ENCODE peak calls at places on chromosomes 4 and X, in eight cellular contexts. O, G, Y, Q, A, H, M and C are unnamed samples.

GRCh38 chr4:171954650-171955049 is 141.4 kb downstream of the GALNTL6 start:
- DNase-seq in O (no peak), M (no peak), A (no peak), G (no peak), Y (no peak), Q (no peak), H (no peak), C (no peak)

GRCh38 chr4:11543710-11544109 is 115.0 kb upstream of the HS3ST1 start:
- DNase-seq in Y (peak), M (no peak), A (no peak), G (no peak), Q (no peak), H (peak), O (peak), C (no peak)

GRCh38 chr4:140013088-140013487 is 140.9 kb downstream of the MAML3 start:
- DNase-seq in Y (no peak), H (no peak), G (no peak), O (no peak), A (no peak), M (no peak), Q (no peak), C (no peak)

GRCh38 chr4:183262776-183263100 is 57.3 kb downstream of the CLDN22 start:
- DNase-seq in A (no peak), Q (no peak), G (no peak), Y (no peak), O (no peak), H (no peak), M (no peak), C (no peak)

GRCh38 chr4:176735300-176735699 is 57.4 kb downstream of the VEGFC start:
- DNase-seq in Y (peak), Q (no peak), O (no peak), A (no peak), G (no peak), H (peak), M (no peak), C (no peak)

GRCh38 chr4:79576480-79576803 is 168.4 kb upstream of the GK2 start:
- DNase-seq in M (no peak), O (peak), G (no peak), Q (no peak), H (peak), Y (peak), A (no peak), C (no peak)

GRCh38 chr4:142663828-142664227 is 182.3 kb downstream of the INPP4B start:
- DNase-seq in A (no peak), O (no peak), Q (no peak), M (no peak), H (no peak), G (no peak), Y (no peak), C (no peak)

GRCh38 chr4:121252224-121252806 is 88.2 kb upstream of the TNIP3 start:
- DNase-seq in H (peak), Y (peak), M (peak), G (peak), Q (peak), O (peak), A (no peak), C (peak)

GRCh38 chr4:40731792-40732245 is 17.9 kb upstream of the NSUN7 start:
- DNase-seq in Q (peak), Y (no peak), G (peak), M (peak), O (peak), H (no peak), A (no peak), C (no peak)

GRCh38 chr4:128630881-128631280 is 178.6 kb upstream of the JADE1 start:
- DNase-seq in O (no peak), M (no peak), A (no peak), G (no peak), H (peak), Q (no peak), Y (no peak), C (no peak)

GRCh38 chrX:8520791-8521190 is 56.2 kb downstream of the VCX3B start:
- DNase-seq in Q (no peak), Y (peak), H (peak), A (no peak), O (no peak), M (no peak), G (no peak), C (no peak)

DNA sequence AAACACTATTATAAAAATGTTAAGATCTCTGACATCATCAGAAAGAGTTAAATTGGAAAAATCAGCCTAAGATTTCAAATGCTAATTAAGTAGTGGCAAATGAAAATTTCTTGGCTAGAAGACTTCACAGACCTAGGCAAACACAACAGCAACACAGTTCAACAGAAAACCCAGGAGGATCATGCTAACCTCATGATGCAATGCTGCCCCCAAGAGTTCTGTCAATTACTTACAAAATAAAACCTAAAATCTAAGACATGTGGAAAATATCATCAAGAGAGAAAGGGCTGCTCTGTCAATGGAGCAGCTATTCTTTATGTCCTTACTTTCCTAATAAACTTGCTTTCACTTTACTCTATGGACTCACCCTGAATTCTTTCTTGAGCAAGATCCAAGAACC is 21.0 kb downstream of the S100G start:
- DNase-seq in O (peak), H (peak), M (no peak), Q (no peak), G (no peak), Y (peak), A (no peak), C (no peak)
- TF ChIP-seq CTCF in O (no peak), H (peak), M (peak), Q (no peak), G (peak), Y (peak), A (peak), C (no peak)

GRCh38 chrX:39162322-39162721 is 361.1 kb downstream of the MID1IP1 start:
- DNase-seq in Q (peak), O (no peak), H (no peak), Y (no peak), A (no peak), M (no peak), G (peak), C (no peak)
- TF ChIP-seq CTCF in Q (peak), O (no peak), H (no peak), Y (no peak), A (peak), M (peak), G (peak), C (no peak)

GRCh38 chrX:111568817-111569216 is 57.4 kb downstream of the SERTM2 start:
- DNase-seq in Y (no peak), O (no peak), A (no peak), H (no peak), M (no peak), G (no peak), Q (no peak), C (no peak)

DNA sequence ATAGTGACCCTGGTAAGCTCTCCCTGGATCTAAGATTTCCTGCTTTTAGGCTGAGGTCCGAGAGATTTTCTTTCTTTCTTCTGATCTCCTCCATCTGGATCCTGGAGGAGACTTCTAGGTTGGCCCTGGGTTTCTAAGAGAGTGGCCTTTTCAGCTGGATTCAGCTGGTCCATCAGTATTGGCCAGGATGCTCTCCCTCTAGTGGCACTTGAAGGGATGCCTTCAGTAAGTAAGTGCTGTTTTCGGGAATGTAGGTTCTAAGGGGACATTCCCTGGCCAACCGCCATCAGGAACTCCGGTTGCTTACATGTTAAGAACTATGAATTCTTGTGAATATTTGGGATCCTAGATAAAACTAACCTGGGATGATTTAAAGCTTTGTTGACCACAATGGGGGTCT is 56.9 kb downstream of the SERTM2 start:
- DNase-seq in G (no peak), Y (peak), M (no peak), Q (no peak), O (no peak), A (no peak), H (peak), C (no peak)
- TF ChIP-seq CTCF in G (no peak), Y (peak), M (peak), Q (no peak), O (no peak), A (peak), H (peak), C (peak)

GRCh38 chr4:54560513-54560912 is 97.2 kb upstream of the KIT start:
- DNase-seq in H (no peak), G (no peak), A (no peak), Q (no peak), M (no peak), O (no peak), Y (no peak), C (no peak)

GRCh38 chr4:54566608-54567007 is 91.1 kb upstream of the KIT start:
- DNase-seq in H (no peak), M (no peak), A (no peak), Q (no peak), O (no peak), G (no peak), Y (no peak), C (no peak)

GRCh38 chr4:54558889-54559682 is 98.7 kb upstream of the KIT start:
- DNase-seq in Y (no peak), O (no peak), Q (no peak), H (peak), G (no peak), A (no peak), M (no peak), C (no peak)

GRCh38 chr4:54556587-54556986 is 101.2 kb upstream of the KIT start:
- DNase-seq in Q (no peak), H (no peak), A (no peak), M (no peak), O (no peak), G (no peak), Y (no peak), C (no peak)

DNA sequence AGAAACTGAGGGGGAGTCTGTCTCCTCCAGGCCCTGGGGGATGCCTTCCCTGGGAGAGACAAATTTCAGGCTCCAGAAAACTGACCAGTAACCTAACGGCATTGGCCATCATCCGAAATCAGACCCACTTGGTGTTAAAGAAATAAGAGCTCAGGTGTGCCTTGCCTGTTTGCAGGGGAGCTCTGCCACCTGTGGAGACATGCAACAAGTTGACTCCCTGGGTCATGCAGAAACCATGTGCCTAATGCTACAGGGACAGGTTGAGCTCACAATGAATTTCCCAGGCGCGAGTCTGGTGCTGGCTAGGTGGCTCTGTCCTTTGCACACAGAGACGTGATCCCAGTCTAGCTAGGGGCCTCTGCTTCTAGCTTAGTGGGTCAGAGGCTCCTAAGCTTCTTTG is 95.8 kb upstream of the KIT start:
- DNase-seq in Y (no peak), G (no peak), O (no peak), H (no peak), Q (no peak), M (no peak), A (no peak), C (no peak)
- TF ChIP-seq CTCF in Y (no peak), G (no peak), O (no peak), H (no peak), Q (no peak), M (no peak), A (no peak), C (no peak)

GRCh38 chr4:133585323-133585722 is 436.2 kb downstream of the PCDH10 start:
- DNase-seq in H (no peak), Y (no peak), Q (no peak), M (no peak), O (no peak), A (no peak), G (no peak), C (no peak)

GRCh38 chr4:133588306-133588705 is 439.2 kb downstream of the PCDH10 start:
- DNase-seq in Q (no peak), O (no peak), Y (no peak), A (no peak), H (peak), G (no peak), M (no peak), C (no peak)

GRCh38 chr4:133581971-133582619 is 433.0 kb downstream of the PCDH10 start:
- DNase-seq in O (no peak), M (no peak), Y (no peak), H (no peak), G (no peak), Q (no peak), A (no peak), C (no peak)

DNA sequence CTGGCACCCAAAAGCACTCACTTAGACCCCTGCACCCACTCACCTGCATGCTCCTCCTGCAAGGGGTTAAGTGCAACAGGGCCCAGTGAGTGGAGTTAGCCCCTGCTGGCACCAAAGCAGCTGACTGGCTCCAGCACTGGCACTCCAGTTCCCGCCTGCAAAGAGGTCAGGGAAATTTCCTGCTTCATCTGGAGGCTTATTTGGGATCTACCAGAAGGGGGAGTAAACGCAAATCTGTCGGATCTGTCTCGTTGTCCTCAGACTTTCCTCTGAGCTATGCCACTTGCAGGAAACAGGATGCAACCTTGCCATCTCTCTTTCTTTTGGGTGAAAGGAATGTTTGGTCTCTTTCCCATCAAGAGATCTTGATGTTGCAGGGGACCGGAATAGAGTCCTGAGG is 435.6 kb downstream of the PCDH10 start:
- DNase-seq in Y (no peak), H (no peak), A (no peak), O (no peak), Q (no peak), G (no peak), M (no peak), C (no peak)
- TF ChIP-seq CTCF in Y (no peak), H (no peak), A (no peak), O (no peak), Q (no peak), G (no peak), M (no peak), C (no peak)

GRCh38 chr4:77308843-77309242 is 151.8 kb downstream of the CCNG2 start:
- DNase-seq in G (no peak), H (peak), O (peak), A (no peak), Q (no peak), M (no peak), Y (peak), C (no peak)
- TF ChIP-seq CTCF in G (peak), H (peak), O (no peak), A (peak), Q (peak), M (peak), Y (peak), C (no peak)

DNA sequence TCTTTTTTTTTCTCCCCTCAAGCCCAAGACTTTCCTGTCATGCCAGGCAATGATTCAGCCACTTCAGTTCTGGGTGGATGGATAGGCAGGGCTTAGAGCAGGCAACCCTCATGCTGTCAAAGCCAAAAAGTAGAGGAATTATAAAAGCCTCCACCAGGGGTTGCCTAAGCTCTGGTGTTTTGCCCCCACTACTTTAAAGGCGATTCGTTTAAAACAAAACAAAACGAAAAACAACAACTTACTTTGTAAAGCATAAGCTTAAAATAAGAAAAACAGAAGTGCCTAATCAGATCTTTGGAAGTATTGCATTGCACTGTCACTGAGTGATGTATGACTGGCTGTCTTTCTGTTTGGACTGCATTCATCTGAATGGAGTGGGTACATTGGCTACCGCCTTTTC is 5.3 kb upstream of the IDS start:
- DNase-seq in Q (no peak), Y (peak), H (no peak), M (no peak), A (no peak), G (no peak), O (no peak), C (no peak)
- TF ChIP-seq CTCF in Q (no peak), Y (peak), H (peak), M (no peak), A (peak), G (no peak), O (no peak), C (no peak)

GRCh38 chr4:14894392-14895292 is 107.6 kb upstream of the CPEB2 start:
- DNase-seq in M (no peak), A (no peak), Y (no peak), G (no peak), O (no peak), Q (no peak), H (no peak), C (no peak)

GRCh38 chr4:14893713-14894112 is 108.6 kb upstream of the CPEB2 start:
- DNase-seq in Y (no peak), M (no peak), H (peak), O (no peak), Q (no peak), A (no peak), G (no peak), C (no peak)

GRCh38 chr4:14898989-14899388 is 103.3 kb upstream of the CPEB2 start:
- DNase-seq in M (no peak), Y (no peak), G (no peak), H (no peak), Q (no peak), A (no peak), O (no peak), C (no peak)

GRCh38 chr4:14896656-14897175 is 105.6 kb upstream of the CPEB2 start:
- DNase-seq in M (no peak), Y (no peak), O (no peak), Q (no peak), G (no peak), A (no peak), H (peak), C (no peak)

GRCh38 chr4:14897217-14897616 is 105.1 kb upstream of the CPEB2 start:
- DNase-seq in Q (no peak), M (no peak), O (no peak), G (no peak), A (no peak), Y (no peak), H (peak), C (no peak)
- TF ChIP-seq CTCF in Q (no peak), M (no peak), O (no peak), G (no peak), A (no peak), Y (no peak), H (peak), C (no peak)

GRCh38 chr4:154349829-154350228 is 141.8 kb downstream of the DCHS2 start:
- DNase-seq in H (peak), Q (no peak), A (no peak), Y (no peak), G (no peak), O (no peak), M (no peak), C (no peak)
- TF ChIP-seq CTCF in H (peak), Q (peak), A (peak), Y (peak), G (peak), O (peak), M (peak), C (no peak)

GRCh38 chr4:3766791-3767561 is 791 bp downstream of the ADRA2C start:
- DNase-seq in Y (peak), H (peak), Q (no peak), G (no peak), O (no peak), A (no peak), M (no peak), C (no peak)
- TF ChIP-seq CTCF in Y (no peak), H (no peak), Q (no peak), G (no peak), O (no peak), A (peak), M (no peak), C (no peak)